ENCODE peak calls at places on chromosomes 3 and 15, in seven cellular contexts. D, R, J, M, I, B and L are unnamed samples.
A peak's percentile ranks its signal among the peaks of the same experiment; 100 is the strongest.

GRCh38 chr3:119794971-119795612 is 13.2 kb downstream of the NR1I2 start:
- DNase-seq in D (peak; percentile 22), R (peak; percentile 98), J (peak; percentile 82), M (peak; percentile 94), I (peak; percentile 73), B (no peak), L (peak; percentile 82)

GRCh38 chr3:24377218-24377993 is 117.2 kb downstream of the THRB start:
- DNase-seq in D (no peak), R (no peak), J (no peak), M (no peak), I (no peak), B (no peak), L (no peak)

GRCh38 chr15:45205192-45205591 is 17.4 kb upstream of the SHF start:
- DNase-seq in D (peak; percentile 58), R (peak; percentile 67), J (peak; percentile 78), M (peak; percentile 65), I (no peak), B (no peak), L (peak; percentile 71)

GRCh38 chr3:113602256-113602655 is 69.9 kb downstream of the SIDT1 start:
- DNase-seq in D (no peak), R (no peak), J (no peak), M (no peak), I (no peak), B (no peak), L (no peak)

GRCh38 chr3:34106379-34106778 is 307.9 kb downstream of the PDCD6IP start:
- DNase-seq in D (no peak), R (no peak), J (no peak), M (no peak), I (no peak), B (no peak), L (no peak)

GRCh38 chr15:82177291-82178010 is 85.1 kb downstream of the EFL1 start:
- DNase-seq in D (no peak), R (no peak), J (no peak), M (no peak), I (no peak), B (no peak), L (no peak)

GRCh38 chr3:33144433-33144832 is 30.6 kb downstream of the CRTAP start:
- DNase-seq in D (no peak), R (peak; percentile 10), J (no peak), M (no peak), I (peak; percentile 27), B (no peak), L (peak; percentile 51)

GRCh38 chr3:40887012-40887411 is 312.3 kb upstream of the CTNNB1 start:
- DNase-seq in D (no peak), R (no peak), J (no peak), M (no peak), I (no peak), B (no peak), L (no peak)

GRCh38 chr3:85808750-85809149 is 850.0 kb downstream of the CADM2 start:
- DNase-seq in D (no peak), R (no peak), J (no peak), M (no peak), I (no peak), B (no peak), L (no peak)

GRCh38 chr3:112530573-112530972 is 31.2 kb downstream of the ATG3 start:
- DNase-seq in D (no peak), R (no peak), J (no peak), M (no peak), I (no peak), B (no peak), L (no peak)

GRCh38 chr15:73002509-73002908 is 49.8 kb upstream of the NEO1 start:
- DNase-seq in D (no peak), R (no peak), J (no peak), M (no peak), I (no peak), B (no peak), L (no peak)

GRCh38 chr3:184092199-184092598 is 4.7 kb upstream of the HTR3E start:
- DNase-seq in D (peak; percentile 4), R (no peak), J (no peak), M (no peak), I (no peak), B (no peak), L (no peak)

GRCh38 chr3:161284989-161285388 is 63.9 kb downstream of the NMD3 start:
- DNase-seq in D (no peak), R (no peak), J (no peak), M (no peak), I (no peak), B (no peak), L (no peak)

DNA sequence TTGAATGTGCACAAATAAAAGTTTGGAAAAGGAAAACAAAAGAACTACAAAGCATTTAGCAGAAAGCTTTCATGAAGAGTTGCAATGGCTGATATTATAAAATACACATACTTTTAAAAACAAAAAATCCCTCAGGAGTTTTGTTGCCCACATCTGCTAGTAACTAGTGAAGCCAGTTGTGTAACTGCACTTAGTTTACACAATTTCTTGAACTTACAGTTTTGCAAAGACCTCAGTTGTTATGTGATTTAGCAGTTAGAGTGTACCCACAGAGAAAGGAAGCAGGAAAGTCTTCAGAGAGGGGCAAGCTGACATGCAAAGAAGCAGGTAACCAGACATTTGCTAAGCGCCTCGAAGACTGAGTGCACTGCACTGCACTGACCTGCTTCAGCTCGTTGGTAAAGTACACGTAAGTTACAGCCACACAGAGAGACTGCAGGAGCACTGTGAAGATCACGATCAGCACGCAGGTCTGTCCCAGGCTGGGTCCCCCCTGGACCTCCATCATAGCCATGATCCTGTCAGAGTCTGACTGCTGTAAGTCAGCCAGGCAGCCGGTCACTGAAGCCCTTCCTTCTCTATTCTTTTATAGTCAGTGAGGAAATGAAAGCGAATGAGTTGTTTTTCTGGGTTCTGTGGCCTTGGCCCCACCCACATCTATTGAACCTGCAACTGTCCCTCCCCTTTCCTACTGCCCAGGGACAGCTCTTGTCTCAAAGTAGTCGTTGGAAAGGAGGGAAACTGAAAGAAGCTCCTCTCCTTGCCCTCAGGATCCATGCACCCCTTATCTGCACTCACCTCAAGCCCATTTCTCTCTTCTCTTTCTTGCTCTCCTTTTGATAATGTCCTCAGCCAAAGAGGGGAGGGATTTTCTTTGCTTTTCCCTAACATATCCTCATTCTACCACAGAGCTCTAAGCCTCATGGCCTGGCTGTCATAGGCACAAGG is at the start of gene TNFSF10:
- DNase-seq in D (no peak), R (peak; percentile 37), J (peak; percentile 93), M (peak; percentile 84), I (no peak), B (peak; percentile 91), L (peak; percentile 63)
- TF ChIP-seq POLR2A in D (no peak), R (peak; percentile 58), J (peak; percentile 96), M (peak; percentile 84), I (no peak), B (peak; percentile 91), L (peak; percentile 70)

DNA sequence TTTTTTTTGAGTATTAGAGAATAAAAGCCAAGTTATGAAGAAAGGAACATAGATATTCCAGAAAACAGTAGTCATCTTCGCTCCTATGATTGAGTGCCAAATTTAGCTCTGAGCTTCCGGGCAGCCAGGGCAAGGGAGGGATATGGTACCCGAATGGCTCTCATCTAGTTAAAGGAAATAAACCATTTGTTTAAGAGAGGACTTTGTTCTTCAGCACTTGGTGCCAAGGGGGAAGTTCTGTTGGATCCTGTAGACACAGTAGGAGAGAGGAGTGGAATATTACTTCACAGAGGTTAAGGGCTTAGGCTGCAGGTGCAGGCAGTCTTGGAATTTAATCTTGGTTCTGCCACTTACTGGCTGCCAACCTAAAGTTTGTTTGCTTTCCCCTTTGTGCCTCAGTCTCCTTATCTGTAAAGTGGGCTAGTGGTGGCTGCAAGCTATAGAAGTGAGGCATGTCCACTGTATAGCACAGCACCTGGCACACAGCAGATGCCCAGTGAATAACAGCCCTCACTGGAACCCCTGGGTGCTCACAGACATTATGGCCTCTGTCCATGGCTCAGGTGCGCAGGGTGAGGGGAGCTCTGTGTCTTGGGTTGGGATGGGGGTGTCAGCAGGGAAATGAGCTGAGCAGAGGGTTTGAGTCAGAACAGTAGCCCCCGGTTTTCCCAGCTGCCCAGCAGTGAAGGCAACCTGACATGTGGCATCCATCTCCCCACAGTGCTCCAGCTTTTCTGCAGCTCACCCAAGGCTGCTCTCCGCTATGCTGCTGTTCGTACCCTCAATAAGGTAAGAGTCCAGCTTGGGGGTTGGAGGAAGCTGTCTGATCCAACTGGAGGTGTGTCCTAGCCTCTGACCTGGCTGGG is 10.4 kb downstream of the COPG1 start:
- DNase-seq in D (no peak), R (no peak), J (no peak), M (peak; percentile 72), I (no peak), B (peak; percentile 42), L (no peak)
- TF ChIP-seq POLR2A in D (no peak), R (peak; percentile 39), J (no peak), M (no peak), I (no peak), B (no peak), L (no peak)

DNA sequence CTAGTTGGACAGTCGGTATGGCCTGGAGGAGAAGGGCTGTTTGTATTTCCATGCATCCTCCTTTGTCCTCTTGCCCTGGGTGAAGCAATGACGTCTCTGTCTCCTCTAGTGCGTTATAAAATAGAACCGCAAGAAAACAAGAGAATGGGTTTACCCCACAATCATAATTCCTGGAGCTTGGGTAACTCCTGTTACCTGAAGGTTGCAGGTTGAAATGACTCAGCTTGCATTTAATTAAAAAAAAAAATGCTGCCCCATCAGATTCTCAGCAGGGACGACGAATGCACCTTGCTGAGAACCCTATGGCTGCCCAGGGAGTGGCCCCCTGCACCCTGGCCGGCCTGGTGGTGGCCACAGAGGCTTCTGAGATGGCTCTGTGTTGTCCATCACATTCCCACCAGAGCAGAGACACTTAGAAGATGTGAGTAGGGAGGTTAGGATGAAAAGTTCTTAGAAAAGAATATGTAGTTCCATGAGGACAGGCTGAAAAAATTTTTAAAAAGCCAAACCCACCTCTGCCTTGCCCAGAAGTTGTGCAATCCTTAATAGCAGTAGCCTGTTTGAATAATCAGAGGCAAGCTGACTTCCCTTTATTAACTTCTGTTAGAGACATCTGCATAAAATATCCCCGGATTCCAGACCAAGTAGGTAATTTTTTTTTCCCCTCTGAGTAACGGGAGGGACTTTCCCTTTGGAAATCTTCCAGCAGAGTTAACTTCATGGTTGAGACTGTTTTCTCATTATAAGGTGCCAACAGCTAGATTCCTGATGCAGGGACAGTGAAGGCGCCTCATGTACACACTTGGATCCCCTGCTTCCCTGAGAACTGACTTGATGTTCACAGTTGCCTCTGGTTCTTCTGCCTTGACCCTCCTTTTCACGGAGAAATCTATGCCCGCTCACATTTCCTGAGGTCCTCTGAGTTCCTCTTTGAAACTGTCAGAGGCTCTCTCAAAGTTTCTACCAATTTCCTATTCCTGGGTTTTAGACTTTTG is 227.9 kb upstream of the BHLHE40 start:
- DNase-seq in D (no peak), R (peak; percentile 25), J (no peak), M (no peak), I (no peak), B (no peak), L (no peak)
- TF ChIP-seq POLR2A in D (no peak), R (no peak), J (peak; percentile 48), M (no peak), I (no peak), B (no peak), L (no peak)

DNA sequence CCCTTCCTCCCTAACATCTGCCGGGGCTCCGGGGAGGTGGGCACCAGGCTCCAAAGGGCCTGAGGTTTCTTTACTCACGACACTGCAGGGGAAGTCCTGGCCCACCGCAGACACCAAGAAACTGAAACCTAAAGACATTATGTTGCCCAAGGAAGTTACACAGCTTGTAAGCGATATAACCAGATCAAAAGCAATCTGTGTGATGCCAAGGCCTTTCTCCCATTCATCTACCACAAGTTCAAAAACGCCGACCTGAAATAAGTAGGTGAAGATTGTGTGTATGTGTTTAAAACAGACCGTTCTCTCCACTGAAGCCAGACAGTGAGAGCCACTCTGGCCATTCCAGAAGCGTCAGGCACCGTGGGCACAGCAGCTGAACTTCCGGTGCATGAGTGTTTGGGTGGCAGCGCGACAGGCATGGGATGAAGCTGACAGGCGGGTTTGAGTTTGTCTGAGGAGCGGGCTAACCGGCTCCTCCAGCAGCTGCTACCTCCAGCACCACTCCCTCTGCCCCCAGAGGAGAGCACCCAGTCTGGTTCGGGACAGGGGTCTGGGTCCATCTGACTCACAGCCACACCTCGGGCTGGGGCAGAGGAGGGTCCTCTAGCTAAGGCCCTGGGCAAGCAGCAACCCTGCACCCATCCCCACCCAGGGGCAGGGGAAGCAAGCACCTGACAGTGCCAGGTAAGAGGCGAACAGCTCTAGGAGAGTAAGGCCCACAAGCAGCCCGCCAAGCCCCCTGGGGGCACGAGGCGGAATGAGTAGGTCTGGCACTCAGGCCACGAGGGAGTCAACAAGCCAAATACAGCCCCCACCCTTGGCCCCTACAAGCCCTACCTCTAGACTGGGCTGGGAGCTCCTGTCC is 1.3 kb downstream of the TNK2 start:
- DNase-seq in D (no peak), R (no peak), J (peak; percentile 71), M (no peak), I (no peak), B (peak; percentile 91), L (no peak)
- TF ChIP-seq POLR2A in D (no peak), R (no peak), J (no peak), M (peak; percentile 19), I (no peak), B (no peak), L (no peak)